ENCODE peak calls at places on chromosomes 12 and 14, in seven cellular contexts. One of them, this sample, is unnamed.

GRCh38 chr14:90522585-90523191 is 125.9 kb downstream of the CALM1 start:
- DNase-seq in MM.1S: no peak
- DNase-seq in endothelial cell: no peak
- DNase-seq in neural progenitor cell: peak; percentile 61
- DNase-seq in CD8-positive, alpha-beta T cell: no peak
- DNase-seq in fibroblast of pulmonary artery: peak; percentile 58
- DNase-seq in HFFc6: no peak
- DNase-seq in this sample: peak; percentile 51

GRCh38 chr12:6770094-6770493 is 2.2 kb upstream of the LAG3 start:
- DNase-seq in MM.1S: no peak
- DNase-seq in endothelial cell: no peak
- DNase-seq in neural progenitor cell: no peak
- DNase-seq in CD8-positive, alpha-beta T cell: no peak
- DNase-seq in fibroblast of pulmonary artery: no peak
- DNase-seq in HFFc6: no peak
- DNase-seq in this sample: no peak

GRCh38 chr14:77342726-77343397 is 22.0 kb downstream of the GSTZ1 start:
- DNase-seq in MM.1S: no peak
- DNase-seq in endothelial cell: no peak
- DNase-seq in neural progenitor cell: no peak
- DNase-seq in CD8-positive, alpha-beta T cell: no peak
- DNase-seq in fibroblast of pulmonary artery: no peak
- DNase-seq in HFFc6: no peak
- DNase-seq in this sample: no peak

GRCh38 chr12:32535260-32535999 is 136.1 kb downstream of the FGD4 start:
- DNase-seq in MM.1S: peak; percentile 79
- DNase-seq in endothelial cell: peak; percentile 9
- DNase-seq in neural progenitor cell: peak; percentile 42
- DNase-seq in CD8-positive, alpha-beta T cell: no peak
- DNase-seq in fibroblast of pulmonary artery: peak; percentile 69
- DNase-seq in HFFc6: peak; percentile 37
- DNase-seq in this sample: peak; percentile 75

GRCh38 chr12:11649413-11650278 is at the start of gene ETV6:
- DNase-seq in MM.1S: peak; percentile 96
- DNase-seq in endothelial cell: peak; percentile 71
- DNase-seq in neural progenitor cell: peak; percentile 80
- DNase-seq in CD8-positive, alpha-beta T cell: peak; percentile 12
- DNase-seq in fibroblast of pulmonary artery: peak; percentile 95
- DNase-seq in HFFc6: peak; percentile 84
- DNase-seq in this sample: peak; percentile 95

GRCh38 chr12:90010089-90010488 is 301.5 kb upstream of the ATP2B1 start:
- DNase-seq in MM.1S: no peak
- DNase-seq in endothelial cell: no peak
- DNase-seq in neural progenitor cell: peak; percentile 43
- DNase-seq in CD8-positive, alpha-beta T cell: no peak
- DNase-seq in fibroblast of pulmonary artery: no peak
- DNase-seq in HFFc6: no peak
- DNase-seq in this sample: peak; percentile 17

GRCh38 chr12:119693006-119693405 is 25.1 kb downstream of the PRKAB1 start:
- DNase-seq in MM.1S: no peak
- DNase-seq in endothelial cell: no peak
- DNase-seq in neural progenitor cell: no peak
- DNase-seq in CD8-positive, alpha-beta T cell: no peak
- DNase-seq in fibroblast of pulmonary artery: peak; percentile 98
- DNase-seq in HFFc6: peak; percentile 98
- DNase-seq in this sample: peak; percentile 88

GRCh38 chr14:36619853-36620252 is 37.4 kb upstream of the NKX2-8 start:
- DNase-seq in MM.1S: no peak
- DNase-seq in endothelial cell: no peak
- DNase-seq in neural progenitor cell: no peak
- DNase-seq in CD8-positive, alpha-beta T cell: no peak
- DNase-seq in fibroblast of pulmonary artery: no peak
- DNase-seq in HFFc6: no peak
- DNase-seq in this sample: no peak

GRCh38 chr14:68507544-68508081 is 285.3 kb downstream of the ZFP36L1 start:
- DNase-seq in MM.1S: no peak
- DNase-seq in endothelial cell: no peak
- DNase-seq in neural progenitor cell: no peak
- DNase-seq in CD8-positive, alpha-beta T cell: no peak
- DNase-seq in fibroblast of pulmonary artery: no peak
- DNase-seq in HFFc6: no peak
- DNase-seq in this sample: no peak

GRCh38 chr12:78338054-78338785 is 507.5 kb downstream of the NAV3 start:
- DNase-seq in MM.1S: no peak
- DNase-seq in endothelial cell: no peak
- DNase-seq in neural progenitor cell: no peak
- DNase-seq in CD8-positive, alpha-beta T cell: no peak
- DNase-seq in fibroblast of pulmonary artery: no peak
- DNase-seq in HFFc6: no peak
- DNase-seq in this sample: no peak

GRCh38 chr12:111068281-111068680 is 147.9 kb upstream of the MYL2 start:
- DNase-seq in MM.1S: no peak
- DNase-seq in endothelial cell: no peak
- DNase-seq in neural progenitor cell: peak; percentile 41
- DNase-seq in CD8-positive, alpha-beta T cell: no peak
- DNase-seq in fibroblast of pulmonary artery: no peak
- DNase-seq in HFFc6: no peak
- DNase-seq in this sample: no peak

GRCh38 chr12:112537710-112538396 is 119.1 kb downstream of the PTPN11 start:
- DNase-seq in MM.1S: no peak
- DNase-seq in endothelial cell: no peak
- DNase-seq in neural progenitor cell: peak; percentile 29
- DNase-seq in CD8-positive, alpha-beta T cell: no peak
- DNase-seq in fibroblast of pulmonary artery: peak; percentile 15
- DNase-seq in HFFc6: peak; percentile 7
- DNase-seq in this sample: no peak
- TF ChIP-seq CTCF in MM.1S: no peak
- TF ChIP-seq CTCF in endothelial cell: no peak
- TF ChIP-seq CTCF in neural progenitor cell: no peak
- TF ChIP-seq CTCF in CD8-positive, alpha-beta T cell: no peak
- TF ChIP-seq CTCF in fibroblast of pulmonary artery: no peak
- TF ChIP-seq CTCF in HFFc6: no peak
- TF ChIP-seq CTCF in this sample: no peak

DNA sequence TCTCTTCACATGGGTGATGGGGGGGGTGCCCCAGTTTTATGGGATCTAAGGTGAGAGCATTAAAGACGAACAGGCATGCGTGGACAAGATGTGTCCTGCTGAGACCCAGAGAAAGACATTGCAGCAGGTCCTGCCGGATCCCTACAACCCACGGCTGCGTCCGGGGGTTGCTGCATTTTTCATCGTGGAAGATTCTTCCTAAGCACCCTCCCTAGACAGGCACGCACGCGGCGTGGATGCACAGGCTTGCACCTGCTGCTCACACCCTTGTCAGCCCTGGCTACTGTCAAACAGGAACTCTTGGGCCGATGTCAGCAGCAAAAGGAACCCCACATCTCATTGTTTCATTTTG is 280.6 kb upstream of the RTL1 start:
- DNase-seq in MM.1S: no peak
- DNase-seq in endothelial cell: no peak
- DNase-seq in neural progenitor cell: no peak
- DNase-seq in CD8-positive, alpha-beta T cell: no peak
- DNase-seq in fibroblast of pulmonary artery: no peak
- DNase-seq in HFFc6: no peak
- DNase-seq in this sample: no peak
- TF ChIP-seq CTCF in MM.1S: no peak
- TF ChIP-seq CTCF in endothelial cell: no peak
- TF ChIP-seq CTCF in neural progenitor cell: no peak
- TF ChIP-seq CTCF in CD8-positive, alpha-beta T cell: no peak
- TF ChIP-seq CTCF in fibroblast of pulmonary artery: no peak
- TF ChIP-seq CTCF in HFFc6: no peak
- TF ChIP-seq CTCF in this sample: no peak

GRCh38 chr12:109385339-109386078 is 37.8 kb downstream of the MYO1H start:
- DNase-seq in MM.1S: peak; percentile 46
- DNase-seq in endothelial cell: no peak
- DNase-seq in neural progenitor cell: peak; percentile 48
- DNase-seq in CD8-positive, alpha-beta T cell: no peak
- DNase-seq in fibroblast of pulmonary artery: peak; percentile 70
- DNase-seq in HFFc6: peak; percentile 59
- DNase-seq in this sample: peak; percentile 62
- TF ChIP-seq CTCF in MM.1S: peak; percentile 50
- TF ChIP-seq CTCF in endothelial cell: peak; percentile 25
- TF ChIP-seq CTCF in neural progenitor cell: peak; percentile 77
- TF ChIP-seq CTCF in CD8-positive, alpha-beta T cell: no peak
- TF ChIP-seq CTCF in fibroblast of pulmonary artery: peak; percentile 54
- TF ChIP-seq CTCF in HFFc6: peak; percentile 83
- TF ChIP-seq CTCF in this sample: peak; percentile 33

GRCh38 chr14:26199599-26200370 is 398.0 kb downstream of the NOVA1 start:
- DNase-seq in MM.1S: peak; percentile 71
- DNase-seq in endothelial cell: no peak
- DNase-seq in neural progenitor cell: no peak
- DNase-seq in CD8-positive, alpha-beta T cell: no peak
- DNase-seq in fibroblast of pulmonary artery: peak; percentile 47
- DNase-seq in HFFc6: no peak
- DNase-seq in this sample: peak; percentile 87
- TF ChIP-seq CTCF in MM.1S: no peak
- TF ChIP-seq CTCF in endothelial cell: no peak
- TF ChIP-seq CTCF in neural progenitor cell: no peak
- TF ChIP-seq CTCF in CD8-positive, alpha-beta T cell: no peak
- TF ChIP-seq CTCF in fibroblast of pulmonary artery: no peak
- TF ChIP-seq CTCF in HFFc6: no peak
- TF ChIP-seq CTCF in this sample: no peak

DNA sequence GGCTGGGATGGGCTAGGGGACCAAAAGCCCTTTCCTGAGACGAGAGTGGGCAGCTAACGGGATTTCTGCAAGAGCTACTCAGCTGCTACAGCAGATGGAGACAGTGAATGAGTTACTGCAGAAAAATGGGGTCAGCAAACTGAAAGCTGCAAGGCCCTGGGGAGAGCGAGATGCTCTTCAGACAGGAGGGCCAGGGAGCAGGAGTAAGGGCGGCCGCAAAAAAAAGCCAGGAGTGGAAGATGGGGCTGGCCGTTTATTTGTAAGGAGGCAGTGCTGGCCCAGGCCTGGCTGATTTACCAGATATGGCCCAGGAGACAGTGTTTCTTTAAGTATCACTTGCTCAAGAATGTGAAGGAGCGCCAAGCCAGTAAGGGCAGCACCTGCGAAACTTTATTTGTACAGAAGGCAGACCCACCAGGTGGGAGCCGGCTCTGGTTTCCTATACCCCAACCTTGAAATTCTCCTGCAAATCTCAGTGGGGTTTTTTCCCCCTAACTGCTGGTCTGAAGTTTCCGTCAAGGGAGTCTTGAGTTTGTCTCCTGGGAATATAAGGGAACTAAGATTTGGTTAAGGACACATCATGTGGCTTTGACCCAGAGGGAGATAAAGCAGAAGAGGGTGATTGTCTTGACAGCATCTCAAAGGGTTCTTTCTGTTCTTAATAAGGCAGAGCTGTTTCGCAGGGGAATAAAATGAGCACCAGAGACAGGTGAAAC is 57.7 kb downstream of the SSH1 start:
- DNase-seq in MM.1S: no peak
- DNase-seq in endothelial cell: no peak
- DNase-seq in neural progenitor cell: no peak
- DNase-seq in CD8-positive, alpha-beta T cell: no peak
- DNase-seq in fibroblast of pulmonary artery: no peak
- DNase-seq in HFFc6: no peak
- DNase-seq in this sample: no peak
- TF ChIP-seq CTCF in MM.1S: no peak
- TF ChIP-seq CTCF in endothelial cell: no peak
- TF ChIP-seq CTCF in neural progenitor cell: no peak
- TF ChIP-seq CTCF in CD8-positive, alpha-beta T cell: no peak
- TF ChIP-seq CTCF in fibroblast of pulmonary artery: no peak
- TF ChIP-seq CTCF in HFFc6: no peak
- TF ChIP-seq CTCF in this sample: no peak